ENCODE peak calls at places on chromosomes 13 and 19, in nine cellular contexts. W is T-cell, D is sigmoid colon, T is left kidney, B is HT-29, C is NCI-H1930, K is bronchial epithelial cell, N is pancreas, I is GM20000. O is an unnamed sample.
A peak's percentile ranks its signal among the peaks of the same experiment; 100 is the strongest.

GRCh38 chr19:18809149-18809978 is 18.3 kb upstream of the COMP start:
- DNase-seq in W (no peak), D (peak; percentile 93), T (no peak), B (no peak), C (no peak), K (peak; percentile 45), N (no peak), I (no peak), O (peak; percentile 38)

GRCh38 chr13:20090349-20090748 is 70.5 kb downstream of the GJA3 start:
- DNase-seq in W (no peak), D (no peak), T (no peak), B (peak; percentile 56), C (no peak), K (peak; percentile 11), N (no peak), I (no peak), O (no peak)

GRCh38 chr13:28493740-28494536 is 990 bp downstream of the FLT1 start:
- DNase-seq in W (no peak), D (no peak), T (no peak), B (no peak), C (no peak), K (no peak), N (no peak), I (peak; percentile 59), O (no peak)

GRCh38 chr13:101065314-101065713 is 351.0 kb downstream of the NALCN start:
- DNase-seq in W (no peak), D (no peak), T (no peak), B (no peak), C (no peak), K (no peak), N (no peak), I (no peak), O (no peak)

GRCh38 chr13:60617863-60618733 is 221.1 kb downstream of the TDRD3 start:
- DNase-seq in W (no peak), D (no peak), T (peak; percentile 17), B (peak; percentile 48), C (no peak), K (peak; percentile 4), N (no peak), I (no peak), O (no peak)

GRCh38 chr13:94583926-94584325 is 12.0 kb downstream of the TGDS start:
- DNase-seq in W (no peak), D (no peak), T (no peak), B (no peak), C (no peak), K (no peak), N (no peak), I (no peak), O (no peak)

GRCh38 chr13:74904547-74904946 is 577.4 kb downstream of the TBC1D4 start:
- DNase-seq in W (no peak), D (no peak), T (no peak), B (no peak), C (no peak), K (no peak), N (no peak), I (no peak), O (no peak)

GRCh38 chr13:71866173-71867091 is 572 bp downstream of the DACH1 start:
- DNase-seq in W (no peak), D (no peak), T (peak; percentile 59), B (no peak), C (no peak), K (no peak), N (peak; percentile 23), I (peak; percentile 42), O (peak; percentile 31)

GRCh38 chr19:28424662-28425430 is 788.1 kb downstream of the UQCRFS1 start:
- DNase-seq in W (no peak), D (no peak), T (peak; percentile 83), B (no peak), C (no peak), K (no peak), N (no peak), I (no peak), O (no peak)

GRCh38 chr13:38657191-38657590 is 29.7 kb upstream of the FREM2 start:
- DNase-seq in W (no peak), D (no peak), T (no peak), B (peak; percentile 49), C (no peak), K (peak; percentile 66), N (no peak), I (no peak), O (no peak)

GRCh38 chr13:90868321-90868920 is 479.1 kb upstream of the MIR17HG start:
- DNase-seq in W (no peak), D (no peak), T (peak; percentile 19), B (peak; percentile 55), C (no peak), K (peak; percentile 28), N (no peak), I (no peak), O (no peak)

GRCh38 chr19:7751157-7751783 is 3.9 kb upstream of the CD209 start:
- DNase-seq in W (no peak), D (no peak), T (no peak), B (no peak), C (no peak), K (peak; percentile 25), N (no peak), I (no peak), O (no peak)

GRCh38 chr13:112545866-112546265 is 42.1 kb downstream of the TUBGCP3 start:
- DNase-seq in W (no peak), D (no peak), T (no peak), B (no peak), C (no peak), K (peak; percentile 61), N (no peak), I (no peak), O (no peak)

GRCh38 chr19:35704218-35704617 is at the start of gene ZBTB32:
- DNase-seq in W (no peak), D (no peak), T (peak; percentile 85), B (no peak), C (no peak), K (peak; percentile 49), N (no peak), I (peak; percentile 41), O (no peak)

GRCh38 chr19:42175952-42176648 is 41.4 kb downstream of the DEDD2 start:
- DNase-seq in W (peak; percentile 17), D (no peak), T (peak; percentile 47), B (no peak), C (no peak), K (no peak), N (no peak), I (no peak), O (no peak)

GRCh38 chr19:40982594-40983101 is 8.4 kb upstream of the CYP2B6 start:
- DNase-seq in W (no peak), D (no peak), T (no peak), B (no peak), C (no peak), K (peak; percentile 14), N (no peak), I (no peak), O (no peak)

GRCh38 chr19:55809381-55810058 is 22.3 kb downstream of the NLRP11 start:
- DNase-seq in W (no peak), D (peak; percentile 66), T (peak; percentile 66), B (peak; percentile 97), C (peak; percentile 83), K (peak; percentile 17), N (peak; percentile 67), I (peak; percentile 55), O (peak; percentile 74)

GRCh38 chr13:113763254-113763653 is 4.2 kb downstream of the TMEM255B start:
- DNase-seq in W (no peak), D (peak; percentile 43), T (no peak), B (no peak), C (no peak), K (no peak), N (no peak), I (no peak), O (peak; percentile 14)